ENCODE peak calls at places on chromosomes 13 and 19, in nine cellular contexts. R is kidney, M is neural progenitor cell, B is heart right ventricle, K is cardiac fibroblast, X is GM12865, T is fibroblast of mammary gland, Q is SK-N-SH, P is cardiac muscle cell. L is an unnamed sample.

GRCh38 chr13:43785166-43785680 is 1.5 kb downstream of the ENOX1 start:
- DNase-seq in M (peak), T (no peak), K (no peak), X (no peak), R (no peak), P (peak), B (no peak), Q (no peak), L (no peak)

GRCh38 chr13:74761794-74762193 is 627.6 kb upstream of the KLF12 start:
- DNase-seq in X (no peak), R (no peak), P (peak), Q (no peak), M (no peak), K (peak), T (peak), B (no peak), L (peak)

GRCh38 chr19:2782357-2782935 is 627 bp downstream of the SGTA start:
- DNase-seq in M (no peak), P (peak), Q (no peak), T (no peak), X (no peak), R (no peak), K (peak), B (no peak), L (peak)

GRCh38 chr19:3108775-3109174 is 14.6 kb downstream of the GNA11 start:
- DNase-seq in T (peak), M (peak), Q (peak), R (peak), P (peak), X (peak), B (peak), K (peak), L (peak)

GRCh38 chr19:3387645-3388589 is 21.5 kb downstream of the NFIC start:
- DNase-seq in M (no peak), X (no peak), T (peak), Q (peak), P (peak), K (peak), B (peak), R (peak), L (peak)

GRCh38 chr19:53849237-53849676 is 18.4 kb upstream of the MYADM start:
- DNase-seq in K (peak), X (no peak), T (peak), B (no peak), Q (no peak), R (no peak), M (no peak), P (peak), L (peak)

GRCh38 chr13:100506154-100506553 is 82.4 kb downstream of the GGACT start:
- DNase-seq in P (no peak), B (no peak), K (no peak), T (no peak), Q (no peak), R (no peak), X (peak), M (no peak), L (no peak)

GRCh38 chr13:25172303-25172630 is 179 bp upstream of the AMER2 start:
- DNase-seq in Q (peak), K (no peak), P (no peak), X (no peak), M (peak), R (no peak), T (no peak), B (no peak), L (no peak)

GRCh38 chr13:51645154-51645650 is 60.9 kb downstream of the WDFY2 start:
- DNase-seq in Q (no peak), R (no peak), M (no peak), B (no peak), K (peak), X (peak), T (peak), P (peak), L (peak)

GRCh38 chr19:661427-662196 is 1.4 kb downstream of the RNF126 start:
- DNase-seq in R (no peak), X (peak), T (no peak), P (no peak), K (no peak), B (no peak), M (no peak), Q (no peak), L (no peak)

GRCh38 chr19:46634656-46635218 is 1.3 kb downstream of the GNG8 start:
- DNase-seq in M (peak), T (no peak), P (no peak), R (no peak), B (no peak), Q (no peak), K (no peak), X (no peak), L (no peak)

GRCh38 chr13:83350569-83350968 is 531.7 kb downstream of the SLITRK1 start:
- DNase-seq in Q (no peak), K (peak), B (no peak), X (no peak), P (peak), T (peak), R (no peak), M (no peak), L (no peak)

GRCh38 chr13:90272356-90272755 is 1075.1 kb upstream of the MIR17HG start:
- DNase-seq in X (no peak), K (peak), Q (no peak), B (no peak), M (no peak), P (peak), R (no peak), T (peak), L (no peak)

GRCh38 chr19:911197-912033 is 1.6 kb downstream of the R3HDM4 start:
- DNase-seq in R (no peak), X (no peak), K (no peak), B (no peak), P (no peak), Q (peak), M (no peak), T (no peak), L (no peak)

GRCh38 chr13:32530841-32531253 is 7.7 kb downstream of the N4BP2L2 start:
- DNase-seq in Q (no peak), T (peak), B (no peak), K (peak), M (no peak), X (peak), P (peak), R (no peak), L (peak)

GRCh38 chr19:35757231-35757748 is 461 bp upstream of the HSPB6 start:
- DNase-seq in X (no peak), M (peak), P (peak), B (peak), K (peak), R (peak), T (peak), Q (peak), L (peak)

GRCh38 chr13:77990973-77991372 is 72.3 kb upstream of the EDNRB start:
- DNase-seq in K (no peak), Q (no peak), X (no peak), B (no peak), T (no peak), P (no peak), R (no peak), M (no peak), L (no peak)

GRCh38 chr19:7883105-7883504 is 5.2 kb upstream of the LRRC8E start:
- DNase-seq in M (no peak), P (no peak), Q (no peak), K (no peak), B (no peak), X (no peak), R (no peak), T (no peak), L (no peak)

GRCh38 chr13:77874406-77874805 is 44.2 kb downstream of the EDNRB start:
- DNase-seq in R (no peak), Q (no peak), M (no peak), T (peak), B (no peak), P (peak), K (peak), X (no peak), L (peak)

GRCh38 chr13:44437356-44438233 is 64.0 kb downstream of the SERP2 start:
- DNase-seq in R (no peak), T (peak), Q (no peak), K (peak), P (peak), B (no peak), X (peak), M (peak), L (peak)

GRCh38 chr13:44860427-44860826 is 128.8 kb downstream of the NUFIP1 start:
- DNase-seq in P (no peak), Q (no peak), K (no peak), B (no peak), R (no peak), M (no peak), X (no peak), T (no peak), L (no peak)

GRCh38 chr19:17389957-17390664 is 3.9 kb downstream of the CCDC194 start:
- DNase-seq in Q (no peak), T (no peak), M (no peak), B (no peak), K (no peak), X (no peak), R (no peak), P (no peak), L (no peak)
- TF ChIP-seq CTCF in Q (peak), T (no peak), M (peak), B (no peak), K (no peak), X (no peak), R (no peak), P (peak), L (no peak)

DNA sequence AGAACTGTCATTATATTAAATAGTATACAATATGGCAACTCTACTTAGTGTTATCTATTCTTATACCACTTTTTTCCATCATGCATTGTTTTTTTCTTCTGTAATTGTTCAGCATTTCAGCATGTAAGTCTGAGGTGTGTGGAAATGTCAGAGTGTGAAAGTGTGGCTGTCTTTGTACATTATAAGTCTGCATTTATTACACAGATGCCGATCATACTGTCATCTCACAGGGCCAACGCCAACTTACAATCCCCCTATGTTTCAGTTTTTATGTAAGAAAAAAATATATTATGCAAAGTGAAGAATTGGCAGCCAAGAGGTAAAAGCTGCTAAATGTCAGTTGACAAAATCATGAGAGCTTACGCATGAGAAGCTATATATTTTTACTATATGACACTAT is 42.9 kb upstream of the PCDH17 start:
- DNase-seq in Q (no peak), R (no peak), B (no peak), M (no peak), X (no peak), K (no peak), T (no peak), P (no peak), L (no peak)
- H3K4me3 ChIP-seq in Q (no peak), R (no peak), B (no peak), M (no peak), X (no peak), K (no peak), T (no peak), P (no peak), L (no peak)

GRCh38 chr19:29871143-29871542 is 59.4 kb downstream of the CCNE1 start:
- DNase-seq in B (no peak), M (no peak), X (no peak), T (no peak), P (no peak), Q (no peak), K (no peak), R (no peak), L (peak)

GRCh38 chr19:29873024-29873800 is 61.4 kb downstream of the CCNE1 start:
- DNase-seq in T (no peak), K (peak), Q (peak), M (peak), P (peak), B (peak), R (peak), X (peak), L (peak)

GRCh38 chr19:29866011-29866410 is 54.2 kb downstream of the CCNE1 start:
- DNase-seq in R (no peak), B (no peak), T (no peak), P (no peak), M (no peak), K (no peak), X (no peak), Q (no peak), L (no peak)

GRCh38 chr19:29872224-29872731 is 60.5 kb downstream of the CCNE1 start:
- DNase-seq in K (peak), Q (peak), T (no peak), R (no peak), B (no peak), X (peak), P (peak), M (peak), L (no peak)

DNA sequence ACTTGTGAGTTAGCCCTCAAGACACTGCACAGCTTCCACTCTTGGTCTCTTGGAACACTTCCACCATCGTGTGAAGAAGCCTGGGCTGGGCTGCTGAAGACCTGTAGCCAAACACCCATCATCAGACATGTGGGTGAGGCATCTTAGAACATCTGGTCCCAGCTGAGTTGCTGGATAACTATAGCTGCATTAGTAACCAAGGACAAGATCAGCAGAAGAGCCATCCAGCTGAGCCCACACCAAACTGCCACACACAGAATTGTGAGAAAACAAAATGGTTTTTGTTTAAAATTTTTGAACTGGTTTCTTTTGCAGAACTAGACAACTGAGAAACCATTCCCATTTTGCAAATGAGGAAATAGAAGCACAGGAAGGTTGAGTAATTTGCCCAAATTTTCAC is 56.2 kb downstream of the CCNE1 start:
- DNase-seq in M (no peak), B (no peak), K (no peak), P (no peak), R (no peak), X (no peak), T (no peak), Q (no peak), L (no peak)
- TF ChIP-seq CTCF in M (no peak), B (no peak), K (no peak), P (no peak), R (no peak), X (no peak), T (no peak), Q (no peak), L (no peak)

DNA sequence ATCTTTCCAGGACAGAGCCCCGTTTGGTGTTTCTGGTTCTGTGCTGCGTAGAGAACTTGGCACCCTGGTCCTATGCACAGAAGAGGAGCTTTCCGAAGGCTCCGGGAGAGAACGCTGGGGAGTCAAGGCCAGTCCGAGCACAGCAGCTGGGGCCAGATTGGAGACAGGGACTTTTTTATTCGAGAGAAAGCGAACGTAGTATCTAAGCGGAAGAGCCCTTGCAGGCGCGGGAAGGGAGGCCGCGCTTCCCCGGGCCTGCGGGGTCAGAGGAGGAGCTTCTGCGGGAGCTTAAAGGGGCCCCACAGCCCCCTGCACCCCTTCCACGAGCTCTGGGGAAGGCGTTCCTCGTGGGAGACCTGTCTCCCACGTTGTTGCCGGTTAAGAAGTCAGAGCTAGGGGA is 48.6 kb upstream of the ARHGEF7 start:
- DNase-seq in B (no peak), Q (peak), M (no peak), T (no peak), P (peak), R (no peak), X (no peak), K (no peak), L (no peak)
- H3K4me3 ChIP-seq in B (no peak), Q (no peak), M (peak), T (no peak), P (no peak), R (no peak), X (no peak), K (no peak), L (no peak)